ENCODE peak calls at places on chromosomes 13 and 19, in six cellular contexts. Y is adrenal gland, H is A549, G is pancreas, D is hepatocyte, R is GM23248. T is an unnamed sample. For H3K4me1, the result is how much of the 10 kb centered on the place peaks cover.

GRCh38 chr13:110272227-110272626 is 34.7 kb downstream of the COL4A1 start:
- DNase-seq in G (no peak), H (no peak), R (no peak), Y (no peak), D (no peak), T (no peak)

GRCh38 chr13:52001120-52001731 is 10.0 kb downstream of the ATP7B start:
- DNase-seq in D (peak), Y (no peak), G (no peak), R (peak), H (peak), T (no peak)

GRCh38 chr13:23427342-23428182 is 5.9 kb downstream of the SACS start:
- DNase-seq in Y (peak), G (peak), D (peak), H (peak), R (peak), T (peak)

GRCh38 chr19:29690842-29691241 is 24.2 kb downstream of the C19orf12 start:
- DNase-seq in D (no peak), Y (no peak), G (no peak), R (peak), H (peak), T (peak)

GRCh38 chr19:16381756-16382401 is 57.3 kb downstream of the KLF2 start:
- DNase-seq in G (no peak), Y (peak), D (no peak), R (peak), H (no peak), T (no peak)

GRCh38 chr13:43405457-43405856 is 381.3 kb downstream of the ENOX1 start:
- DNase-seq in G (no peak), Y (no peak), H (peak), D (no peak), R (peak), T (peak)

GRCh38 chr13:66410314-66410713 is 819.8 kb downstream of the PCDH9 start:
- DNase-seq in D (no peak), Y (no peak), G (no peak), R (no peak), H (no peak), T (no peak)

GRCh38 chr13:33132644-33133440 is 116.6 kb downstream of the KL start:
- DNase-seq in Y (no peak), R (peak), H (no peak), D (no peak), G (no peak), T (no peak)

GRCh38 chr13:20258208-20258962 is 26.3 kb upstream of the GJB6 start:
- DNase-seq in Y (no peak), G (no peak), D (no peak), H (peak), R (peak), T (no peak)

GRCh38 chr13:42486711-42487198 is 87.2 kb upstream of the TNFSF11 start:
- DNase-seq in R (peak), H (peak), Y (no peak), D (no peak), G (no peak), T (no peak)

GRCh38 chr19:5545051-5545450 is 22.7 kb downstream of the TINCR start:
- DNase-seq in H (no peak), Y (no peak), D (no peak), R (no peak), G (no peak), T (no peak)

GRCh38 chr19:3094638-3095374 is 644 bp downstream of the GNA11 start:
- DNase-seq in D (peak), R (peak), G (no peak), H (no peak), Y (no peak), T (peak)

GRCh38 chr19:45716314-45717130 is 14.2 kb downstream of the FBXO46 start:
- DNase-seq in Y (no peak), D (peak), R (peak), H (peak), G (no peak), T (no peak)

GRCh38 chr19:2351591-2351990 is 8.5 kb upstream of the TMPRSS9 start:
- DNase-seq in G (no peak), D (no peak), Y (no peak), H (no peak), R (no peak), T (no peak)

GRCh38 chr19:6721113-6721474 is 644 bp upstream of the C3 start:
- DNase-seq in R (no peak), D (no peak), H (no peak), Y (no peak), G (no peak), T (no peak)

DNA sequence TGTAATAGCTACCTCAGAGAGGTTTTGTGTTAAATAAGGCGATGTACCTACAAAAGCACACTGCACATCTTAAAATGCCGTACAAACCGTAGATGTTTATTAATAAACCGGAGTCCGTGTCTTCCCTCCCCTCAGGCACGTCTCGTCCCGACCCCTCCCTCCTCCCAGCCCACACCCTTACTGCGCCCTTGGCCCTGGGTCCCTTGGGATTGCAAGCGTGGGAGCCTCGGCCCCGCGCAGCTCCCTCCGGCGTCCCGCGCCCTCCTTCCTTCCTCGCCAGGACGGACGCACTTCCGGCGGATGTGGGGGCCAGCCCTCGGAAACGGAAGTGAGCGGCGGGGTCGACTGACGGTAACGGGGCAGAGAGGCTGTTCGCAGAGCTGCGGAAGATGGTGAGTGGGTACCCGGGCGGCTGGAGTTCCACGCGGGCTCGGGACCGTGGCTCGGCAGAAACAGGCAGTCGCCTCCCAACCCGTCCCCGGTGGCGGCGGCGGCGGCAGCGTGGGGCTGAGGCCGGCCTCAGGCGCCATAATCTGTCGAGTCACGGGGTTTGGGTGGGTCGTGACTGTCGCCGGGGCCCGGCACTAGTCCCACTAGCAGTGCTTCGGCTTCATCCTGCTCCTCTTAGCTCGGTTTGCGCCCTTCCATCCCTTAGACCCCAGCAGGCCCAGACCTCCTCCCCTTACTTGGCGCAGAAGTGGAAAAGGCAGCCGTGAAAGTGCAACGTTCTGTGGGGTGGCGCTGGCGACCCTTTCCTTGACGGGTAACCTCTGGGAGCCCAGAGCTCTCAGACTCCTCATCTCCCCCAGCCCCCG is at the start of gene POMP:
- DNase-seq in H (peak), Y (peak), R (peak), G (peak), D (peak), T (peak)
- H3K4me1 ChIP-seq in H (under half), Y (under half), R (half or more), G (under half), D (under half), T (under half)

DNA sequence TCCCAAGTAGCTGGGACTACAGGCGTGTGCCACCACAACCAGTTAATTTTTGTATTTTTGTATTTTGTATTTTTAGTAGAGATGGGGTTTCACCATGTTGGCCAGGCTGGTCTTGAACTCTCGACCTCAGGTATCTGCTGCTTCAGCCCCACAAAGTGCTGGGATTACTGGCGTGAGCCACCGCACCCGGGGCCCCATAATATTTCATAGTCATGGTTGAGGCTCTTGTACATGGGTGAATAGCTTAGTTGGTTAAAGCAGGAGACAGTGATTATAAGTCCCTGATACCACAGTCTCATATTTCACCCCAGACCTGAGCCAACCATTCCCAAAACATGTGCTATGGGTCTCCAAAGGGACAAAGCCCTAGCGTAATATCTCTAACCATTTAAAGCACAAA is 26.1 kb downstream of the MBNL2 start:
- DNase-seq in D (no peak), R (no peak), Y (no peak), H (no peak), G (no peak), T (no peak)
- H3K4me1 ChIP-seq in D (under half), R (half or more), Y (under half), H (half or more), G (half or more), T (under half)

DNA sequence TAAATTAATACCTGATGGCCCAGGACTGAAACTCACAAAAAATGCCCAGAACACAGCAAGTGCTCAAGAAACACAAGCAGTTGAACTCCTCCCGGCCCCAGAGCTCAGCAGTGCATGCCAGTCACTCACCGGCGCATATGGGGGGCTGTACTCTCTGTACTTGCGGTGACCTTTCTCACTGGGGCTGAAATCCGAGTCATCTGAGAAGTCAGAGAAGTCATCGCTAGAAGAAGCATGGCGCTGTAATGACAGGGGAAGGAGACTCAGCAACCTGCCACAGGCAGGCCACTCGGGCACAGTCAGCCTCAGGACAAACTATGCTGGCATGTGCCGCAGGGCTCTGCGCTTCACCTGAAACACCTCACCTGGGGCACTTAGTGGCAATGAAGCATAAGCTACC is 19.7 kb downstream of the ZC3H4 start:
- DNase-seq in H (no peak), Y (no peak), G (no peak), D (no peak), R (peak), T (no peak)
- H3K4me1 ChIP-seq in H (under half), Y (under half), G (under half), D (half or more), R (under half), T (under half)

GRCh38 chr13:56015919-56016318 is 1124.8 kb upstream of the PRR20A start:
- DNase-seq in H (no peak), Y (no peak), D (no peak), G (no peak), R (no peak), T (no peak)
- H3K4me1 ChIP-seq in H (under half), Y (under half), D (under half), G (under half), R (under half), T (under half)

GRCh38 chr13:26067601-26068000 is 15.8 kb upstream of the SHISA2 start:
- DNase-seq in H (no peak), D (no peak), Y (no peak), R (no peak), G (no peak), T (no peak)

GRCh38 chr13:26060366-26060765 is 8.6 kb upstream of the SHISA2 start:
- DNase-seq in H (no peak), D (no peak), G (no peak), R (no peak), Y (no peak), T (no peak)

GRCh38 chr13:26058704-26059103 is 6.9 kb upstream of the SHISA2 start:
- DNase-seq in H (no peak), D (no peak), R (no peak), G (no peak), Y (no peak), T (no peak)

GRCh38 chr13:26062853-26063444 is 11.1 kb upstream of the SHISA2 start:
- DNase-seq in Y (peak), R (peak), H (peak), D (peak), G (peak), T (peak)

GRCh38 chr13:26061947-26062346 is 10.1 kb upstream of the SHISA2 start:
- DNase-seq in Y (no peak), G (no peak), D (peak), R (peak), H (no peak), T (peak)
- H3K4me1 ChIP-seq in Y (under half), G (under half), D (under half), R (under half), H (under half), T (under half)

GRCh38 chr13:41459754-41460111 is 2.4 kb downstream of the RGCC start:
- DNase-seq in R (peak), G (no peak), D (no peak), H (no peak), Y (no peak), T (no peak)

GRCh38 chr13:41461527-41462124 is 4.3 kb downstream of the RGCC start:
- DNase-seq in R (no peak), H (no peak), Y (no peak), G (no peak), D (no peak), T (no peak)

GRCh38 chr13:41458939-41459753 is 1.8 kb downstream of the RGCC start:
- DNase-seq in R (peak), H (peak), G (no peak), D (peak), Y (no peak), T (no peak)

GRCh38 chr13:41462427-41462826 is 5.1 kb downstream of the RGCC start:
- DNase-seq in D (no peak), H (no peak), G (no peak), R (no peak), Y (no peak), T (no peak)

DNA sequence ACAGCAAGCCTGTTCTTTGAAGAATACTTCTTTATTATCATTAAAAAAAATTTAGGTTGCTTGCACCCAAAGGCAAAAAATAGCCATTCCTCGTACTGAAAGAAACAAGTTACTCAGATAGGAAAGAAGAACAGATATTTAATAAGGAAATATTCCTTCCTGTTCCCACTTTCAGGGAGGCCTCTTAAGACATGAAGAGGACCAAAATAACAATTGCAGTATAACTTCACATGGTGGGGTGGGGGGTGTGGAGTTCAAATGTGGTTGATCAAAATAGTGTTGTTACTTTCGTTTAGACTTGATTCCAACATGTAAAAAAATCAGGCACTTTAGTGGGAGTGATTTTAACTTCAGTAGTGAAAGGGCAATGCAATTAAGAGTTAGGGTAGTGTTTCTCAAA is 3.6 kb downstream of the RGCC start:
- DNase-seq in Y (no peak), H (no peak), G (no peak), R (no peak), D (no peak), T (no peak)
- H3K4me1 ChIP-seq in Y (under half), H (under half), G (under half), R (under half), D (under half), T (under half)

DNA sequence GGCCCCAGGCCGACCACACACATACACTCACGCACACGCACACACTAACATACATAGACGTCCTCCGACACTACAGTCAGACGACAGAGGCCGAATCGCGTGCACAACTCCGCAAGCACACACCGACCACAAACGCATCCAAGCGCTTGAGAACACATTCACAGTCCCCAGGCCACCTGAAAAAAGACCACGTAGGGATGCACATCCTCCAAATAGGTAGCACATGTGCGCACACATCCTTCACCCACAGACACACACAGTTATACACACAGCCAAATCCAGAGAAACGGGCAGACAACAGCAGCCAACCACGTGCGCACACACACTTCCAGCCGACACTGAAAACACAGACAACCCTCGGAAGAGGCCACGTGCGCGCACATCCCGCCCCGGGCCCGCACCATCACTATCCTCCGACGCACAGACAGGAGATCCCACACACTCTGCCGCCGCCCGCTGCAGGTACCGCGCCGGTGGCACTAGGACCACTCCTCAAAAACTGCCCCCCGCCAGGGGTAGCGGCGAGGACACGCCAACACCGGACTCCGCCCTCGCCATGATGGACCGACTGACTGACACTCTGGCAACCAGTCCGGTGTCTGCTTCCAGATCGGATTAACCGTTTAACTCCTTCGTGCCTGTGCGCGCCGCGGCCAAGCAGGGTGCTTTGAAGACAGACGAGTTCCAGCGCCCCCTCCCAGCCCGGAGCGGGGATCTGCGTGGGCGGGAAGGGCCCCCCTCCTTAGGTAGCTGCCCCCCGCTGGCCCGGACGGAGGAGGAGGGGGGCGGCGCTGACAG is 493 bp upstream of the PDE4A start:
- DNase-seq in G (no peak), D (peak), R (peak), H (peak), Y (no peak), T (peak)
- H3K4me1 ChIP-seq in G (under half), D (under half), R (under half), H (under half), Y (under half), T (under half)